ENCODE peak calls at places on chromosomes 16 and 17, in four cellular contexts. A is NCI-H2081, Q is NCI-H345, N is heart left ventricle. I is an unnamed sample.
A peak's percentile ranks its signal among the peaks of the same experiment; 100 is the strongest.

GRCh38 chr17:62051053-62051452 is 14.0 kb downstream of the MED13 start:
- DNase-seq in A (no peak), Q (no peak), N (no peak), I (no peak)

GRCh38 chr17:61392679-61393078 is 7.0 kb upstream of the TBX2 start:
- DNase-seq in A (no peak), Q (no peak), N (peak; percentile 5), I (no peak)

GRCh38 chr16:87207509-87207908 is 109.7 kb downstream of the C16orf95 start:
- DNase-seq in A (no peak), Q (no peak), N (no peak), I (no peak)

GRCh38 chr17:37483311-37484039 is 6.2 kb upstream of the DUSP14 start:
- DNase-seq in A (peak; percentile 16), Q (no peak), N (peak; percentile 47), I (no peak)

GRCh38 chr16:87418644-87419043 is 26.5 kb downstream of the MAP1LC3B start:
- DNase-seq in A (no peak), Q (no peak), N (no peak), I (no peak)

GRCh38 chr16:29820271-29820701 is at the start of gene MVP:
- DNase-seq in A (no peak), Q (peak; percentile 68), N (peak; percentile 82), I (no peak)

GRCh38 chr16:88536971-88537751 is 33.0 kb upstream of the ZC3H18 start:
- DNase-seq in A (no peak), Q (no peak), N (no peak), I (no peak)

GRCh38 chr16:84841787-84842300 is 22.1 kb downstream of the CRISPLD2 start:
- DNase-seq in A (peak; percentile 80), Q (peak; percentile 90), N (no peak), I (no peak)

GRCh38 chr17:3004150-3004801 is 59.1 kb downstream of the OR1D5 start:
- DNase-seq in A (peak; percentile 92), Q (peak; percentile 97), N (peak; percentile 99), I (no peak)

GRCh38 chr17:81523139-81524062 is 4.8 kb upstream of the FSCN2 start:
- DNase-seq in A (peak; percentile 66), Q (peak; percentile 72), N (peak; percentile 78), I (no peak)

GRCh38 chr17:13204607-13205237 is 186.9 kb upstream of the ELAC2 start:
- DNase-seq in A (no peak), Q (no peak), N (no peak), I (no peak)

GRCh38 chr17:33284022-33284421 is 9.1 kb downstream of the ASIC2 start:
- DNase-seq in A (peak; percentile 5), Q (peak; percentile 30), N (peak; percentile 32), I (no peak)

GRCh38 chr17:43356999-43357398 is 41.8 kb upstream of the ARL4D start:
- DNase-seq in A (no peak), Q (no peak), N (no peak), I (no peak)

GRCh38 chr17:33233855-33234228 is 59.3 kb downstream of the ASIC2 start:
- DNase-seq in A (no peak), Q (no peak), N (peak; percentile 34), I (no peak)

GRCh38 chr17:40576113-40576740 is 11.0 kb upstream of the CCR7 start:
- DNase-seq in A (no peak), Q (no peak), N (no peak), I (no peak)

GRCh38 chr17:9389116-9389515 is 186.5 kb downstream of the STX8 start:
- DNase-seq in A (no peak), Q (no peak), N (no peak), I (no peak)

GRCh38 chr17:71438631-71439146 is 682.1 kb upstream of the SOX9 start:
- DNase-seq in A (no peak), Q (peak; percentile 92), N (no peak), I (no peak)

GRCh38 chr17:1709403-1709891 is 730 bp downstream of the TLCD2 start:
- DNase-seq in A (no peak), Q (no peak), N (no peak), I (no peak)

GRCh38 chr17:48293319-48294192 is 136.5 kb downstream of the SKAP1 start:
- DNase-seq in A (peak; percentile 22), Q (no peak), N (no peak), I (no peak)

GRCh38 chr16:30778549-30779244 is 8.3 kb downstream of the ZNF629 start:
- DNase-seq in A (no peak), Q (no peak), N (no peak), I (no peak)

GRCh38 chr17:41659813-41660212 is 28.9 kb upstream of the EIF1 start:
- DNase-seq in A (no peak), Q (no peak), N (no peak), I (no peak)

GRCh38 chr16:47523342-47524006 is 62.3 kb downstream of the PHKB start:
- DNase-seq in A (no peak), Q (no peak), N (no peak), I (no peak)

GRCh38 chr17:57539528-57540301 is 205.4 kb downstream of the CCDC182 start:
- DNase-seq in A (no peak), Q (no peak), N (no peak), I (no peak)

GRCh38 chr17:60720763-60721531 is 43.3 kb downstream of the BCAS3 start:
- DNase-seq in A (peak; percentile 59), Q (peak; percentile 56), N (no peak), I (no peak)

GRCh38 chr17:65925606-65926307 is 266.2 kb downstream of the CEP112 start:
- DNase-seq in A (no peak), Q (no peak), N (no peak), I (no peak)

GRCh38 chr17:29237476-29238132 is 9.1 kb upstream of the CRYBA1 start:
- DNase-seq in A (no peak), Q (no peak), N (no peak), I (no peak)

GRCh38 chr17:21425321-21425720 is 49.2 kb downstream of the KCNJ12 start:
- DNase-seq in A (no peak), Q (no peak), N (no peak), I (no peak)

GRCh38 chr16:17770104-17770503 is 299.3 kb upstream of the XYLT1 start:
- DNase-seq in A (no peak), Q (no peak), N (no peak), I (no peak)

GRCh38 chr17:41602524-41602923 is 10.0 kb downstream of the KRT16 start:
- DNase-seq in A (no peak), Q (no peak), N (no peak), I (no peak)

GRCh38 chr16:24419709-24420108 is 119.7 kb upstream of the RBBP6 start:
- DNase-seq in A (no peak), Q (no peak), N (no peak), I (peak; percentile 25)